ENCODE peak calls at places on chromosomes 4 and X, in seven cellular contexts. J is mesenchymal stem cell; G is tibial artery; S is K562; B is mammary epithelial cell; E is CD8-positive, alpha-beta T cell; R is thyroid gland. X is an unnamed sample. For H3K27me3, the result is how much of the 10 kb centered on the place peaks cover.

GRCh38 chr4:61152433-61152832 is 47.7 kb upstream of the ADGRL3 start:
- DNase-seq in J (peak), G (no peak), S (no peak), B (no peak), E (no peak), R (no peak), X (no peak)

GRCh38 chrX:136586386-136586785 is 54.4 kb downstream of the VGLL1 start:
- DNase-seq in J (no peak), G (no peak), S (no peak), B (peak), E (no peak), R (no peak), X (no peak)

GRCh38 chr4:138540056-138540800 is 298.1 kb upstream of the SLC7A11 start:
- DNase-seq in J (peak), G (no peak), S (no peak), B (peak), E (no peak), R (no peak), X (no peak)

GRCh38 chr4:1246901-1247810 is 1.8 kb downstream of the CTBP1 start:
- DNase-seq in J (no peak), G (peak), S (peak), B (peak), E (no peak), R (peak), X (peak)

GRCh38 chr4:56804551-56804950 is 16.9 kb downstream of the SPINK2 start:
- DNase-seq in J (peak), G (no peak), S (no peak), B (peak), E (no peak), R (no peak), X (no peak)

GRCh38 chr4:112327950-112328349 is 30.8 kb downstream of the ALPK1 start:
- DNase-seq in J (peak), G (no peak), S (no peak), B (peak), E (no peak), R (no peak), X (no peak)

GRCh38 chr4:10746371-10747143 is 62.0 kb upstream of the CLNK start:
- DNase-seq in J (peak), G (no peak), S (no peak), B (peak), E (no peak), R (no peak), X (peak)

GRCh38 chrX:107764845-107765608 is 10.6 kb downstream of the TSC22D3 start:
- DNase-seq in J (no peak), G (no peak), S (no peak), B (no peak), E (no peak), R (no peak), X (no peak)

GRCh38 chrX:126339926-126340325 is 173.8 kb upstream of the DCAF12L2 start:
- DNase-seq in J (no peak), G (no peak), S (no peak), B (no peak), E (no peak), R (no peak), X (no peak)

GRCh38 chrX:31449975-31450374 is 378.1 kb upstream of the FTHL17 start:
- DNase-seq in J (peak), G (no peak), S (no peak), B (no peak), E (no peak), R (no peak), X (no peak)

GRCh38 chrX:64394874-64395567 is at the start of gene MTMR8:
- DNase-seq in J (peak), G (peak), S (peak), B (peak), E (peak), R (peak), X (peak)

GRCh38 chrX:2406891-2407518 is 93.8 kb downstream of the DHRSX start:
- DNase-seq in J (no peak), G (no peak), S (no peak), B (no peak), E (no peak), R (no peak), X (no peak)

GRCh38 chrX:44896566-44897186 is 23.7 kb downstream of the KDM6A start:
- DNase-seq in J (no peak), G (no peak), S (no peak), B (no peak), E (no peak), R (no peak), X (no peak)

GRCh38 chr4:1049591-1049905 is 38.1 kb downstream of the FGFRL1 start:
- DNase-seq in J (no peak), G (no peak), S (no peak), B (no peak), E (no peak), R (peak), X (peak)

GRCh38 chr4:74374561-74375327 is 9.8 kb downstream of the EREG start:
- DNase-seq in J (peak), G (no peak), S (no peak), B (peak), E (no peak), R (no peak), X (no peak)

GRCh38 chr4:14361084-14361483 is 641.2 kb upstream of the CPEB2 start:
- DNase-seq in J (no peak), G (no peak), S (no peak), B (peak), E (no peak), R (no peak), X (no peak)

GRCh38 chr4:113756005-113756410 is 5.5 kb downstream of the CAMK2D start:
- DNase-seq in J (peak), G (no peak), S (no peak), B (peak), E (no peak), R (no peak), X (no peak)

GRCh38 chr4:30717208-30718020 is 2.8 kb upstream of the PCDH7 start:
- DNase-seq in J (peak), G (peak), S (no peak), B (peak), E (no peak), R (peak), X (peak)

GRCh38 chr4:1466034-1466960 is 60.1 kb upstream of the NKX1-1 start:
- DNase-seq in J (no peak), G (no peak), S (no peak), B (no peak), E (no peak), R (no peak), X (peak)

DNA sequence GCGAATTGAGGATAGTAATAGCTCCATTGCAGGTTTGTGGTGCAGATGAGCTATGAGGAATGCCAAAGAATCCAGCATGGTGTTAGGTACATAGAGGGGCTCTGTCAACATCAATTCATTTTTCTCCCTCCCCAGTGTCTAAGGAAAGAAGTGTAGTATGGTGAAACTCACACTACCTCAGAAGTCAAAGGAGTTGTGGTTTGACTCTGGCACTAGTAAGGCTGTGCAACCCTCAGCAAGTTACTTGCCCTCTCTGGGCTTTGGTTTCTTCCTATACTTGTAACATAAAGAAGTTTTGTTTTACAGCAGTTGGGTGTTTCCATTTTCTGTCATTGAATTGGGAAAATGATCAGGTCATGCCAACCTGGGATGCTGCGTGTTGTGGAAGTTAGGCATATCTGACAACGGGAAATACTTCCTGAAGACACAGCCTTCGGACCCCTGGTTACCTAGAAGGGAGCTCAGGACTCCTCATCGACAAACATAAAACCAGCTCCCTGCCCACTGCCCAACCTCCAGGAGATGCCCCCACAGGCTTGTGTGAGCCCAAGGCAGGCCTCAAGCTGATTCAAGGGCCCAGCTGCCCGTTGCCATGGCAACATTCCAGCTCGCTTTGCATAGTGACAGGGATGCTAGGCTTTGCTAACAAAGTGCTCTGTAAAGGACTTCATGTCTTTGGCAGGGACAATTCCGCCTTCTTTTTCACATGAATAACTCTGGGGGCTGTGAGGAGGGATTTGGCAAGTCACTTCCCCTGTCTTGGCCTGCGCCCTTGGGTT is 71.3 kb downstream of the RTL5 start:
- DNase-seq in J (no peak), G (peak), S (no peak), B (no peak), E (no peak), R (peak), X (peak)
- H3K27ac ChIP-seq in J (no peak), G (peak), S (no peak), B (no peak), E (no peak), R (no peak), X (no peak)

GRCh38 chrX:119636419-119636818 is 30.2 kb upstream of the NKRF start:
- DNase-seq in J (no peak), G (no peak), S (no peak), B (no peak), E (no peak), R (no peak), X (no peak)
- H3K4me3 ChIP-seq in J (no peak), G (no peak), S (no peak), B (no peak), E (no peak), R (no peak), X (no peak)

GRCh38 chr4:53720776-53721175 is 129.5 kb upstream of the LNX1 start:
- DNase-seq in J (no peak), G (no peak), S (no peak), B (no peak), E (no peak), R (no peak), X (no peak)
- H3K27me3 ChIP-seq in J (under half), G (under half), S (under half), B (under half), E (under half), R (under half), X (under half)

GRCh38 chr4:128855656-128856055 is 46.2 kb downstream of the JADE1 start:
- DNase-seq in J (no peak), G (no peak), S (no peak), B (no peak), E (no peak), R (peak), X (no peak)

GRCh38 chr4:128850252-128850651 is 40.8 kb downstream of the JADE1 start:
- DNase-seq in J (no peak), G (no peak), S (no peak), B (no peak), E (no peak), R (no peak), X (no peak)

GRCh38 chr4:128856246-128856645 is 46.7 kb downstream of the JADE1 start:
- DNase-seq in J (peak), G (no peak), S (no peak), B (no peak), E (no peak), R (no peak), X (no peak)

GRCh38 chr4:128854433-128854832 is 44.9 kb downstream of the JADE1 start:
- DNase-seq in J (peak), G (no peak), S (no peak), B (no peak), E (no peak), R (no peak), X (no peak)

GRCh38 chr4:128853741-128854140 is 44.2 kb downstream of the JADE1 start:
- DNase-seq in J (peak), G (no peak), S (no peak), B (no peak), E (no peak), R (no peak), X (no peak)
- H3K27ac ChIP-seq in J (no peak), G (no peak), S (no peak), B (no peak), E (peak), R (no peak), X (no peak)

DNA sequence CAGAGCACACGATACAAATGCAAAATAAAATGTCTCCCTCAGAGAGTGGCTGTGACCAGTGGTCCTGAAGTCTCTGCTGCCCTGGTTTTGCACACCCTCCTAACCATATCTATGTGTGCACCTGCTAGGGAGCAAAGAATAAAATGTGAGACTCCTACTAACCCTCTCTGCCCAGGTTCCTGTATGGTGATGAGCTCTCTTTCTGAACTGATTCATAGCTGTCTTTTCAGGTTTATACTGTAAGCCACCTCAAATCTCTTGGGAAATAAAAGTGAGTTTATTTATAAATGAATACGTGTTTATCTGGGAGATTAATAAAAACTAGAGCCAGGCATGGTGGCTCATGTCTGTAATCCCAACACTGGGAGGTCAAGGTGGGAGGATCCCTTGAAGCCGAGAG is 126.0 kb upstream of the RBPJ start:
- DNase-seq in J (no peak), G (no peak), S (no peak), B (no peak), E (no peak), R (no peak), X (no peak)
- H3K4me3 ChIP-seq in J (no peak), G (no peak), S (no peak), B (no peak), E (no peak), R (no peak), X (no peak)

DNA sequence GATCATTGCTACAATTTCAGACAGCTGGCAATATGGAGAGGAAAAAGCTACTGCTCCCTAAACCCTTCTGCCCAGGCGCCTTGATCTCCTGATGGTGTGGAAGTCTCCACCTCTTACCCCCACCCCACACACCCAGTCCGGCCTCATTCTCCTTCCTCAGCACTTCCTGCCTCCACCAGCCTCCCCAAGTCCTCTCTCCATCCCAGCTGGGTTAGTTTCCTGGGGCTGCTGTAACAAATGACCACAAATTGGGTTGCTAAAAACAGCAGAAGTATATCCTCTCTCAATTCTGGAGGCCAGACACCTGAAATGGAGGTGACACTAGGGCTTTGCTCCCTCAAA is 1.1 kb upstream of the CCNQ start:
- DNase-seq in J (peak), G (no peak), S (no peak), B (peak), E (no peak), R (no peak), X (no peak)
- H3K27me3 ChIP-seq in J (under half), G (under half), S (under half), B (under half), E (under half), R (under half), X (under half)

GRCh38 chr4:89000392-89000791 is 56.6 kb downstream of the FAM13A start:
- DNase-seq in J (no peak), G (no peak), S (no peak), B (no peak), E (no peak), R (no peak), X (no peak)
- H3K27ac ChIP-seq in J (no peak), G (no peak), S (peak), B (no peak), E (no peak), R (no peak), X (no peak)

GRCh38 chrX:149940015-149940716 is 1.9 kb upstream of the EOLA2 start:
- DNase-seq in J (peak), G (peak), S (peak), B (peak), E (peak), R (peak), X (peak)
- H3K4me3 ChIP-seq in J (peak), G (peak), S (peak), B (peak), E (peak), R (peak), X (no peak)

X was measured in aorta.